ENCODE peak calls at places on chromosomes 6 and 20, in four cellular contexts. M is colonic mucosa; I is stimulated activated CD4-positive, alpha-beta T cell treated with anti-CD3 and anti-CD28 coated beads, TNF-alpha, amount 100 ng/mL, for 1 hour; B is left cardiac atrium. K is an unnamed sample.

GRCh38 chr20:39105551-39105950 is 143.4 kb downstream of the DHX35 start:
- DNase-seq in M (no peak), I (no peak), B (no peak), K (no peak)

GRCh38 chr6:157235600-157236039 is 87.7 kb downstream of the TMEM242 start:
- DNase-seq in M (peak), I (no peak), B (peak), K (peak)

GRCh38 chr6:44789061-44789460 is 401.6 kb downstream of the CDC5L start:
- DNase-seq in M (no peak), I (no peak), B (no peak), K (no peak)

GRCh38 chr6:94751641-94752329 is 825.5 kb upstream of the MANEA start:
- DNase-seq in M (no peak), I (no peak), B (no peak), K (no peak)

GRCh38 chr20:49870261-49870660 is 45.1 kb downstream of the SPATA2 start:
- DNase-seq in M (no peak), I (no peak), B (no peak), K (no peak)

GRCh38 chr20:60467078-60467477 is 508.9 kb downstream of the CDH26 start:
- DNase-seq in M (no peak), I (no peak), B (no peak), K (no peak)

GRCh38 chr20:51680067-51680749 is 88.0 kb downstream of the ATP9A start:
- DNase-seq in M (no peak), I (no peak), B (no peak), K (no peak)

GRCh38 chr6:63859520-63859919 is 223.9 kb downstream of the PHF3 start:
- DNase-seq in M (no peak), I (no peak), B (no peak), K (no peak)

GRCh38 chr20:38173237-38174156 is 8.4 kb upstream of the TGM2 start:
- DNase-seq in M (no peak), I (no peak), B (peak), K (peak)

GRCh38 chr6:42783876-42784738 is 2.3 kb downstream of the BICRAL start:
- DNase-seq in M (no peak), I (no peak), B (no peak), K (no peak)

GRCh38 chr6:116314878-116315277 is 35.1 kb upstream of the TSPYL1 start:
- DNase-seq in M (no peak), I (no peak), B (no peak), K (no peak)

GRCh38 chr6:73727114-73727513 is 31.1 kb downstream of the CD109 start:
- DNase-seq in M (no peak), I (no peak), B (no peak), K (no peak)

GRCh38 chr6:72182337-72183246 is 296.2 kb downstream of the RIMS1 start:
- DNase-seq in M (peak), I (no peak), B (peak), K (peak)

GRCh38 chr6:98842489-98843180 is 8.3 kb downstream of the POU3F2 start:
- DNase-seq in M (no peak), I (no peak), B (no peak), K (peak)

GRCh38 chr20:37365760-37366638 is 20.1 kb downstream of the SRC start:
- DNase-seq in M (no peak), I (no peak), B (no peak), K (no peak)

GRCh38 chr6:147222160-147222838 is 18.1 kb downstream of the STXBP5 start:
- DNase-seq in M (no peak), I (no peak), B (no peak), K (no peak)

GRCh38 chr6:37125779-37126553 is 44.0 kb upstream of the PIM1 start:
- DNase-seq in M (no peak), I (no peak), B (no peak), K (no peak)

GRCh38 chr20:37570419-37570818 is 42.7 kb upstream of the BLCAP start:
- DNase-seq in M (no peak), I (no peak), B (no peak), K (no peak)

GRCh38 chr6:155078331-155078745 is 83.2 kb downstream of the TIAM2 start:
- DNase-seq in M (no peak), I (no peak), B (no peak), K (no peak)

GRCh38 chr6:138970856-138971425 is 17.1 kb downstream of the REPS1 start:
- DNase-seq in M (no peak), I (no peak), B (peak), K (no peak)

GRCh38 chr6:97901531-97901930 is 618.5 kb upstream of the MMS22L start:
- DNase-seq in M (no peak), I (no peak), B (no peak), K (no peak)

GRCh38 chr6:31795616-31796298 is at the start of gene VARS1:
- DNase-seq in M (peak), I (peak), B (peak), K (peak)

GRCh38 chr6:156886409-156886808 is 109.2 kb downstream of the ARID1B start:
- DNase-seq in M (no peak), I (no peak), B (no peak), K (peak)

GRCh38 chr20:54980321-54980960 is 505.0 kb downstream of the DOK5 start:
- DNase-seq in M (no peak), I (no peak), B (no peak), K (no peak)

GRCh38 chr20:17796096-17796563 is 96.4 kb downstream of the BANF2 start:
- DNase-seq in M (no peak), I (no peak), B (peak), K (peak)

GRCh38 chr6:150741633-150742200 is 123.8 kb upstream of the MTHFD1L start:
- DNase-seq in M (no peak), I (no peak), B (no peak), K (no peak)